ENCODE peak calls at places on chromosomes 3 and 15, in five cellular contexts. J is KG1; Z is smooth muscle cell of the brain vasculature; O is activated naive CD8-positive, alpha-beta T cell treated with anti-CD3 and anti-CD28 coated beads for 36 hours; K is stimulated activated CD4-positive, alpha-beta T cell treated with anti-CD3 and anti-CD28 coated beads, Interleukin-2, amount 100 ng/mL, for 4 hours. I is an unnamed sample.

GRCh38 chr3:195385526-195385925 is 57.3 kb downstream of the ACAP2 start:
- DNase-seq in J (no peak), Z (no peak), O (no peak), K (no peak), I (no peak)

GRCh38 chr3:13543251-13543650 is 5.7 kb upstream of the FBLN2 start:
- DNase-seq in J (no peak), Z (peak), O (no peak), K (no peak), I (no peak)

GRCh38 chr15:62981071-62981470 is 61.5 kb upstream of the TPM1 start:
- DNase-seq in J (no peak), Z (no peak), O (no peak), K (no peak), I (no peak)

GRCh38 chr3:104992618-104993017 is 374.1 kb upstream of the ALCAM start:
- DNase-seq in J (no peak), Z (peak), O (no peak), K (no peak), I (no peak)

GRCh38 chr3:103184772-103185171 is 750.0 kb downstream of the ZPLD1 start:
- DNase-seq in J (no peak), Z (no peak), O (no peak), K (no peak), I (no peak)

GRCh38 chr15:45112143-45112591 is 1.8 kb downstream of the DUOX2 start:
- DNase-seq in J (no peak), Z (no peak), O (no peak), K (no peak), I (no peak)

GRCh38 chr15:68413363-68414255 is 18.4 kb downstream of the ITGA11 start:
- DNase-seq in J (no peak), Z (no peak), O (no peak), K (no peak), I (no peak)

GRCh38 chr3:16059081-16059537 is 115.4 kb upstream of the GALNT15 start:
- DNase-seq in J (no peak), Z (no peak), O (no peak), K (no peak), I (no peak)

GRCh38 chr15:26038693-26039092 is 175.6 kb upstream of the ATP10A start:
- DNase-seq in J (no peak), Z (no peak), O (no peak), K (no peak), I (no peak)

GRCh38 chr3:41674449-41674848 is 287.5 kb downstream of the ULK4 start:
- DNase-seq in J (no peak), Z (no peak), O (no peak), K (no peak), I (no peak)

GRCh38 chr3:98657429-98657828 is 64.0 kb upstream of the CPOX start:
- DNase-seq in J (no peak), Z (no peak), O (peak), K (peak), I (peak)

GRCh38 chr3:54830658-54831057 is 97.2 kb downstream of the LRTM1 start:
- DNase-seq in J (no peak), Z (no peak), O (no peak), K (no peak), I (no peak)

GRCh38 chr3:45088543-45088942 is 57.6 kb downstream of the CDCP1 start:
- DNase-seq in J (no peak), Z (no peak), O (no peak), K (no peak), I (no peak)

GRCh38 chr3:66933233-66933632 is 64.9 kb upstream of the KBTBD8 start:
- DNase-seq in J (no peak), Z (no peak), O (no peak), K (no peak), I (no peak)

GRCh38 chr3:111130827-111131226 is 59.2 kb downstream of the NECTIN3 start:
- DNase-seq in J (no peak), Z (no peak), O (no peak), K (no peak), I (no peak)

GRCh38 chr15:95432878-95433405 is 897.6 kb upstream of the NR2F2 start:
- DNase-seq in J (no peak), Z (no peak), O (no peak), K (no peak), I (no peak)

GRCh38 chr3:140292684-140293083 is 357.7 kb downstream of the CLSTN2 start:
- DNase-seq in J (no peak), Z (peak), O (no peak), K (no peak), I (no peak)

GRCh38 chr15:48465410-48465809 is 134.2 kb downstream of the DUT start:
- DNase-seq in J (no peak), Z (no peak), O (no peak), K (no peak), I (no peak)

GRCh38 chr3:105788548-105789036 is 80.2 kb downstream of the CBLB start:
- DNase-seq in J (no peak), Z (no peak), O (no peak), K (no peak), I (no peak)

GRCh38 chr15:26864664-26865191 is 2.1 kb upstream of the GABRA5 start:
- DNase-seq in J (peak), Z (peak), O (no peak), K (no peak), I (no peak)

GRCh38 chr3:72756900-72757299 is 91.3 kb downstream of the SHQ1 start:
- DNase-seq in J (peak), Z (no peak), O (peak), K (peak), I (peak)

GRCh38 chr3:189041482-189042090 is 130.2 kb upstream of the TPRG1 start:
- DNase-seq in J (no peak), Z (no peak), O (peak), K (peak), I (peak)

GRCh38 chr3:136994772-136995516 is 37.2 kb downstream of the IL20RB start:
- DNase-seq in J (no peak), Z (no peak), O (no peak), K (no peak), I (no peak)

GRCh38 chr15:27549796-27550195 is 549.3 kb downstream of the OCA2 start:
- DNase-seq in J (no peak), Z (no peak), O (no peak), K (no peak), I (no peak)

GRCh38 chr3:76570436-76571057 is 469.4 kb upstream of the ROBO2 start:
- DNase-seq in J (no peak), Z (no peak), O (no peak), K (no peak), I (no peak)

GRCh38 chr15:37709669-37710068 is 224.8 kb upstream of the TMCO5A start:
- DNase-seq in J (no peak), Z (no peak), O (no peak), K (no peak), I (no peak)

GRCh38 chr3:63943678-63944077 is 31.5 kb upstream of the SCAANT1 start:
- DNase-seq in J (no peak), Z (no peak), O (no peak), K (no peak), I (no peak)